ENCODE peak calls at places on chromosome 9, in ten cellular contexts. W is mucosa of descending colon; K is IMR-90; G is CD4-positive, alpha-beta T cell; E is left cardiac atrium; Y is activated T-cell treated with anti-CD3 and anti-CD28 coated beads, Interleukin-2, amount 50 U/mL, for 4 hours; T is RWPE2; Z is heart left ventricle; H is stimulated activated naive CD8-positive, alpha-beta T cell treated with anti-CD3 and anti-CD28 coated beads, Interleukin-15, Interleukin-2, amounts not matched to agents 100 U/mL and 50 U/mL, for 24 hours; S is foreskin keratinocyte. F is an unnamed sample.
A peak's percentile ranks its signal among the peaks of the same experiment; 100 is the strongest.

GRCh38 chr9:34383904-34384303 is 7.2 kb upstream of the MYORG start:
- ATAC-seq in W (no peak), S (no peak), K (no peak), T (no peak), Y (no peak), H (no peak), G (no peak), E (no peak), Z (no peak), F (no peak)

GRCh38 chr9:114291886-114292590 is 30.9 kb upstream of the ORM1 start:
- ATAC-seq in E (no peak), Z (no peak), Y (no peak), H (no peak), T (no peak), K (no peak), G (no peak), W (no peak), S (no peak), F (no peak)

GRCh38 chr9:106753155-106753671 is 109.8 kb upstream of the ZNF462 start:
- ATAC-seq in S (no peak), Z (no peak), G (no peak), K (peak; percentile 48), W (peak; percentile 27), Y (no peak), H (peak; percentile 55), E (no peak), T (no peak), F (peak; percentile 30)

GRCh38 chr9:126108240-126108639 is 218.4 kb upstream of the MVB12B start:
- ATAC-seq in Z (no peak), T (no peak), G (no peak), Y (no peak), W (no peak), S (no peak), E (no peak), H (no peak), K (peak; percentile 44), F (no peak)

GRCh38 chr9:17031546-17031945 is 103.3 kb upstream of the CNTLN start:
- ATAC-seq in W (no peak), E (no peak), K (no peak), H (no peak), Z (no peak), T (no peak), S (no peak), Y (no peak), G (no peak), F (no peak)

GRCh38 chr9:109107402-109108240 is 12.1 kb downstream of the TMEM245 start:
- ATAC-seq in Y (peak; percentile 79), H (peak; percentile 84), W (peak; percentile 91), E (peak; percentile 74), G (peak; percentile 44), Z (peak; percentile 13), T (peak; percentile 76), S (peak; percentile 81), K (peak; percentile 67), F (peak; percentile 71)

GRCh38 chr9:133467101-133467500 is 7.3 kb downstream of the CACFD1 start:
- ATAC-seq in Z (no peak), H (no peak), Y (no peak), S (no peak), E (no peak), W (no peak), K (no peak), G (no peak), T (no peak), F (no peak)

GRCh38 chr9:136352682-136353081 is 10.9 kb downstream of the DNLZ start:
- ATAC-seq in Z (peak; percentile 47), Y (no peak), G (peak; percentile 21), S (no peak), T (no peak), E (peak; percentile 8), K (no peak), W (no peak), H (no peak), F (no peak)

GRCh38 chr9:11469745-11470144 is 856.9 kb upstream of the PTPRD start:
- ATAC-seq in E (no peak), T (no peak), K (no peak), H (no peak), Z (no peak), Y (no peak), G (no peak), W (no peak), S (no peak), F (no peak)

GRCh38 chr9:124267271-124267807 is 9.6 kb downstream of the NEK6 start:
- ATAC-seq in S (peak; percentile 68), Y (no peak), G (no peak), E (peak; percentile 13), W (peak; percentile 73), Z (peak; percentile 57), T (peak; percentile 96), H (peak; percentile 19), K (peak; percentile 39), F (no peak)

GRCh38 chr9:91032056-91032455 is 230.4 kb downstream of the SYK start:
- ATAC-seq in W (no peak), Z (no peak), T (no peak), K (no peak), G (no peak), S (no peak), E (no peak), H (no peak), Y (no peak), F (no peak)

GRCh38 chr9:96508227-96508940 is 58.4 kb downstream of the HABP4 start:
- ATAC-seq in Y (no peak), G (no peak), S (no peak), H (no peak), Z (peak; percentile 82), T (no peak), E (peak; percentile 53), K (no peak), W (no peak), F (no peak)

GRCh38 chr9:13446261-13446660 is 166.8 kb upstream of the MPDZ start:
- ATAC-seq in K (no peak), H (no peak), S (no peak), W (no peak), Z (peak; percentile 66), G (no peak), T (no peak), E (no peak), Y (no peak), F (no peak)

GRCh38 chr9:83403864-83404263 is 134.3 kb downstream of the FRMD3 start:
- ATAC-seq in S (no peak), Z (no peak), W (no peak), E (no peak), H (no peak), Y (no peak), G (no peak), T (no peak), K (no peak), F (no peak)

GRCh38 chr9:68802525-68803015 is 97.5 kb downstream of the PIP5K1B start:
- ATAC-seq in W (peak; percentile 87), T (no peak), E (no peak), G (no peak), S (no peak), K (no peak), Z (no peak), H (peak; percentile 94), Y (peak; percentile 96), F (peak; percentile 93)

GRCh38 chr9:78630966-78631365 is 334.0 kb downstream of the PSAT1 start:
- ATAC-seq in E (no peak), T (no peak), W (no peak), G (no peak), S (no peak), H (no peak), Y (no peak), Z (no peak), K (no peak), F (no peak)

GRCh38 chr9:35603506-35603985 is 1.5 kb upstream of the TESK1 start:
- ATAC-seq in G (no peak), T (no peak), S (no peak), K (peak; percentile 3), Y (no peak), Z (peak; percentile 21), E (peak; percentile 19), H (no peak), W (peak; percentile 0), F (no peak)

GRCh38 chr9:105413486-105414068 is 34.3 kb upstream of the FSD1L start:
- ATAC-seq in E (peak; percentile 19), K (peak; percentile 81), S (peak; percentile 23), Y (no peak), G (no peak), W (peak; percentile 65), H (no peak), T (peak; percentile 70), Z (peak; percentile 48), F (no peak)

GRCh38 chr9:101324245-101324804 is 60.5 kb downstream of the BAAT start:
- ATAC-seq in G (no peak), Z (no peak), T (no peak), W (no peak), S (no peak), Y (no peak), H (no peak), K (no peak), E (no peak), F (no peak)

GRCh38 chr9:114433720-114434255 is 46.0 kb upstream of the AKNA start:
- ATAC-seq in E (no peak), W (no peak), S (no peak), K (no peak), Y (no peak), G (peak; percentile 17), H (no peak), T (no peak), Z (no peak), F (no peak)

GRCh38 chr9:19642256-19642655 is 146.6 kb downstream of the SLC24A2 start:
- ATAC-seq in K (no peak), W (no peak), Y (no peak), G (no peak), H (peak; percentile 28), Z (peak; percentile 9), T (peak; percentile 38), S (no peak), E (no peak), F (no peak)

GRCh38 chr9:104890433-104890770 is 37.6 kb downstream of the ABCA1 start:
- ATAC-seq in H (no peak), W (no peak), T (no peak), G (no peak), Y (no peak), Z (no peak), S (no peak), E (no peak), K (no peak), F (no peak)

GRCh38 chr9:98598861-98599260 is 109.9 kb downstream of the GABBR2 start:
- ATAC-seq in H (no peak), S (no peak), K (no peak), Y (no peak), G (no peak), W (no peak), Z (no peak), T (no peak), E (no peak), F (no peak)